ENCODE peak calls at places on chromosomes 3 and 15, in seven cellular contexts. One of them, this sample, is unnamed.

GRCh38 chr3:132239587-132239986 is 77.6 kb upstream of the ACP3 start:
- DNase-seq in K562: no peak
- DNase-seq in GM12878: no peak
- DNase-seq in HCT116: no peak
- DNase-seq in Panc1: no peak
- DNase-seq in H1: no peak
- DNase-seq in SK-N-SH: no peak
- DNase-seq in this sample: no peak

GRCh38 chr3:62188547-62189375 is 184.6 kb downstream of the FEZF2 start:
- DNase-seq in H1: peak; percentile 41
- DNase-seq in HCT116: peak; percentile 7
- DNase-seq in GM12878: no peak
- DNase-seq in SK-N-SH: peak; percentile 76
- DNase-seq in Panc1: peak; percentile 33
- DNase-seq in K562: peak; percentile 64
- DNase-seq in this sample: peak; percentile 48

GRCh38 chr3:141049681-141050080 is 1.5 kb upstream of the SPSB4 start:
- DNase-seq in H1: no peak
- DNase-seq in Panc1: no peak
- DNase-seq in HCT116: no peak
- DNase-seq in SK-N-SH: peak; percentile 56
- DNase-seq in K562: peak; percentile 16
- DNase-seq in GM12878: no peak
- DNase-seq in this sample: no peak

GRCh38 chr3:28940530-28940929 is 340.3 kb upstream of the RBMS3 start:
- DNase-seq in GM12878: peak; percentile 33
- DNase-seq in Panc1: no peak
- DNase-seq in HCT116: no peak
- DNase-seq in K562: no peak
- DNase-seq in H1: no peak
- DNase-seq in SK-N-SH: no peak
- DNase-seq in this sample: no peak

GRCh38 chr3:106514431-106514830 is 645.6 kb upstream of the CBLB start:
- DNase-seq in Panc1: no peak
- DNase-seq in HCT116: no peak
- DNase-seq in H1: no peak
- DNase-seq in SK-N-SH: no peak
- DNase-seq in GM12878: no peak
- DNase-seq in K562: no peak
- DNase-seq in this sample: no peak

GRCh38 chr3:95319921-95320494 is 1257.1 kb downstream of the NSUN3 start:
- DNase-seq in Panc1: no peak
- DNase-seq in GM12878: no peak
- DNase-seq in K562: no peak
- DNase-seq in H1: no peak
- DNase-seq in SK-N-SH: no peak
- DNase-seq in HCT116: no peak
- DNase-seq in this sample: no peak

GRCh38 chr15:42344763-42345162 is 14.5 kb upstream of the CAPN3 start:
- DNase-seq in GM12878: no peak
- DNase-seq in Panc1: no peak
- DNase-seq in K562: no peak
- DNase-seq in HCT116: no peak
- DNase-seq in SK-N-SH: no peak
- DNase-seq in H1: no peak
- DNase-seq in this sample: no peak

GRCh38 chr15:84721381-84721780 is 5.4 kb upstream of the SEC11A start:
- DNase-seq in HCT116: no peak
- DNase-seq in K562: no peak
- DNase-seq in GM12878: no peak
- DNase-seq in SK-N-SH: no peak
- DNase-seq in H1: no peak
- DNase-seq in Panc1: no peak
- DNase-seq in this sample: no peak

GRCh38 chr3:157078131-157078835 is 81.7 kb downstream of the CCNL1 start:
- DNase-seq in K562: no peak
- DNase-seq in Panc1: no peak
- DNase-seq in GM12878: no peak
- DNase-seq in H1: no peak
- DNase-seq in SK-N-SH: no peak
- DNase-seq in HCT116: no peak
- DNase-seq in this sample: no peak

GRCh38 chr15:70357453-70357852 is 259.7 kb upstream of the TLE3 start:
- DNase-seq in K562: no peak
- DNase-seq in GM12878: no peak
- DNase-seq in Panc1: no peak
- DNase-seq in H1: no peak
- DNase-seq in SK-N-SH: no peak
- DNase-seq in HCT116: no peak
- DNase-seq in this sample: no peak

DNA sequence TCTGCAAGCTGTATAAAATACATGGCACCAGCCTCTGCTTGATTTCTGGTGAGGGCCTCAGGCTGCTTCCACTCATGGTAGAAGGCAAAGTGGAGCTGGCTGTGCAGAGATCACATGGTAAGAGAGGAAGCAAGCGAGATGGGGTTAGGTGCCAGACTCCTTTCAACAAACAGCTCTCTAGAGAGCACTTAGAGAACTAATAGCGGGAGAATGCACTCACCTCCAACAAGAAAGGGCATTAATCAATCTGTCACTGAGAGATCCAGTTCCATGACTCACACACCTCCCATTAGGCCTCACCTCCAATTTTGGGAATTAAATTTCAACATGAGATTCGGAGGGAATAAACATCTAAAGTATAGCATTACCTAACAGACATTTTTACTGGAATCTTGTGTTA is 644.1 kb upstream of the ARRDC4 start:
- DNase-seq in H1: no peak
- DNase-seq in Panc1: no peak
- DNase-seq in SK-N-SH: no peak
- DNase-seq in GM12878: no peak
- DNase-seq in HCT116: no peak
- DNase-seq in K562: no peak
- DNase-seq in this sample: no peak
- TF ChIP-seq SIN3A in H1: no peak
- TF ChIP-seq SIN3A in Panc1: no peak
- TF ChIP-seq SIN3A in SK-N-SH: no peak
- TF ChIP-seq SIN3A in GM12878: no peak
- TF ChIP-seq SIN3A in HCT116: no peak
- TF ChIP-seq SIN3A in K562: no peak
- TF ChIP-seq SIN3A in this sample: no peak

DNA sequence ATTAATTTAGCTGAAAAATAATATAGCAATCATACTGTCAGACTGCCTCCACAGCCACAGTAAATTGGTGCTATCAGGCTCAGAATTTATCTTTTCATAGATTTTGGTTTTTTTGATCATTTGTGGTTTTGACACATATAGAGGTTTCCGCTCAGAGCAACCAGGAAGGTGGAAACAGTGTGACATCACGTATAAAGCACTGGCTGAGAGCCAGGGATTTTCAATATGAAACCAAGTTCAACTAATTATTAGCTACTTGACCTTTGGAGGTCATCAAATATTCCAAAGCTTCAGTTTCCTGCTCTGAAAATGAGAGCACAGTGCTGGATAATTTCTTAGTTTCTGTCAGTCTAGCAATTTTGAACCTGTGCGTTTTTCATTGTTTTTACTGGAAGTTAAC is 433.8 kb upstream of the SUCLG2 start:
- DNase-seq in SK-N-SH: no peak
- DNase-seq in HCT116: no peak
- DNase-seq in H1: no peak
- DNase-seq in Panc1: no peak
- DNase-seq in K562: no peak
- DNase-seq in GM12878: no peak
- DNase-seq in this sample: no peak
- TF ChIP-seq SIN3A in SK-N-SH: no peak
- TF ChIP-seq SIN3A in HCT116: no peak
- TF ChIP-seq SIN3A in H1: no peak
- TF ChIP-seq SIN3A in Panc1: no peak
- TF ChIP-seq SIN3A in K562: no peak
- TF ChIP-seq SIN3A in GM12878: no peak
- TF ChIP-seq SIN3A in this sample: no peak

GRCh38 chr3:79467721-79468120 is 300.1 kb downstream of the ROBO1 start:
- DNase-seq in HCT116: no peak
- DNase-seq in H1: peak; percentile 34
- DNase-seq in Panc1: no peak
- DNase-seq in K562: no peak
- DNase-seq in SK-N-SH: no peak
- DNase-seq in GM12878: no peak
- DNase-seq in this sample: no peak
- TF ChIP-seq SIN3A in HCT116: no peak
- TF ChIP-seq SIN3A in H1: no peak
- TF ChIP-seq SIN3A in Panc1: no peak
- TF ChIP-seq SIN3A in K562: no peak
- TF ChIP-seq SIN3A in SK-N-SH: no peak
- TF ChIP-seq SIN3A in GM12878: no peak
- TF ChIP-seq SIN3A in this sample: no peak

GRCh38 chr3:12303532-12303931 is 14.7 kb downstream of the PPARG start:
- DNase-seq in Panc1: no peak
- DNase-seq in H1: no peak
- DNase-seq in SK-N-SH: no peak
- DNase-seq in GM12878: no peak
- DNase-seq in HCT116: no peak
- DNase-seq in K562: no peak
- DNase-seq in this sample: no peak
- TF ChIP-seq SIN3A in Panc1: no peak
- TF ChIP-seq SIN3A in H1: no peak
- TF ChIP-seq SIN3A in SK-N-SH: no peak
- TF ChIP-seq SIN3A in GM12878: no peak
- TF ChIP-seq SIN3A in HCT116: no peak
- TF ChIP-seq SIN3A in K562: no peak
- TF ChIP-seq SIN3A in this sample: no peak

GRCh38 chr3:188365978-188366698 is 212.2 kb downstream of the LPP start:
- DNase-seq in HCT116: no peak
- DNase-seq in Panc1: no peak
- DNase-seq in SK-N-SH: no peak
- DNase-seq in K562: no peak
- DNase-seq in H1: no peak
- DNase-seq in GM12878: no peak
- DNase-seq in this sample: no peak
- TF ChIP-seq SIN3A in HCT116: no peak
- TF ChIP-seq SIN3A in Panc1: no peak
- TF ChIP-seq SIN3A in SK-N-SH: no peak
- TF ChIP-seq SIN3A in K562: no peak
- TF ChIP-seq SIN3A in H1: no peak
- TF ChIP-seq SIN3A in GM12878: no peak
- TF ChIP-seq SIN3A in this sample: no peak

GRCh38 chr3:112811150-112811884 is 35.3 kb downstream of the CD200R1L start:
- DNase-seq in Panc1: no peak
- DNase-seq in GM12878: no peak
- DNase-seq in H1: no peak
- DNase-seq in HCT116: no peak
- DNase-seq in K562: no peak
- DNase-seq in SK-N-SH: no peak
- DNase-seq in this sample: no peak
- TF ChIP-seq SIN3A in Panc1: no peak
- TF ChIP-seq SIN3A in GM12878: no peak
- TF ChIP-seq SIN3A in H1: no peak
- TF ChIP-seq SIN3A in HCT116: no peak
- TF ChIP-seq SIN3A in K562: no peak
- TF ChIP-seq SIN3A in SK-N-SH: no peak
- TF ChIP-seq SIN3A in this sample: no peak

DNA sequence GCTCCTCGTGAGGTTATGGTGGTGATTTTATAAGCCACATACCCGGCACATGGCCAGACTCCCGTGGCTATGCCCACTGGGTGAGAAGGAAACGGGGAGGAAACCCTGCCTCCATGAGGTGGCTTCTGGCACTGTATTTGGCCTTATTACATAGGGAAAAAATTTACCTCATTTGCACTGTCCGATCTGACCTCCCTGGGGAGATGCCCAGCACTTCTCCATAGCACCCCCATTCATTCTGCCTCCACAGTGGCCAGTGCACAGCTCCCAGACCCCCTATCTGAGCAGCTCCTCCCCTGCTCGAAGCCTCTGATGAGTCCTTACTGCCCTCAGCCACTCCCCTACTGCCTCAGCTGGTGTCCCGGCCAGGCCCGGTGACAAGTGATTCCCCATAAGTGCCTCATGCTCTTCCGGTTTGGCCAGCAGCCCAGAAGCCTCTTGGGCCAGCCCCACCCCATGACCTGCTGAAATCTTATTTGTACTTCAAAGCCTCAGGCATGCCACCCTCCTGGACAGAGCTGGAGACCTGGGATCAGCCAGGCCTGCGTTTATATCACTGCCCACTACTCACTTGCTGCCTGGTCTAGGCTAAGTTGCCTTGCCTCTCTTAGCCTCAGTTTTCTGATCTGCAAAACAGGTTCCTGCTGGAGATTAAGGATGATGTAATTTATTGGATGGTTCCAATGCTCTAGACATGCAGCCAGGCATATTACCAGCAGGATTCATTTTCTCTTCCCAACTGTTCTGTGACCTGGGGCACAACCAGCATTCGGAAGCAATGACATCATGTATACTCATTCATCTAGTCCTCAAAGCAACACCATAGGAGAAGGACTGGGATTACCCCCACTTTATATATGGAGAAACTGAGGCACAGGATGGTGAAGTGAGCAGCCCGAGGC is 30.6 kb upstream of the SLC6A6 start:
- DNase-seq in Panc1: peak; percentile 78
- DNase-seq in K562: peak; percentile 97
- DNase-seq in HCT116: peak; percentile 88
- DNase-seq in SK-N-SH: peak; percentile 90
- DNase-seq in GM12878: no peak
- DNase-seq in H1: no peak
- DNase-seq in this sample: peak; percentile 76
- TF ChIP-seq SIN3A in Panc1: no peak
- TF ChIP-seq SIN3A in K562: peak; percentile 95
- TF ChIP-seq SIN3A in HCT116: no peak
- TF ChIP-seq SIN3A in SK-N-SH: no peak
- TF ChIP-seq SIN3A in GM12878: no peak
- TF ChIP-seq SIN3A in H1: no peak
- TF ChIP-seq SIN3A in this sample: no peak

DNA sequence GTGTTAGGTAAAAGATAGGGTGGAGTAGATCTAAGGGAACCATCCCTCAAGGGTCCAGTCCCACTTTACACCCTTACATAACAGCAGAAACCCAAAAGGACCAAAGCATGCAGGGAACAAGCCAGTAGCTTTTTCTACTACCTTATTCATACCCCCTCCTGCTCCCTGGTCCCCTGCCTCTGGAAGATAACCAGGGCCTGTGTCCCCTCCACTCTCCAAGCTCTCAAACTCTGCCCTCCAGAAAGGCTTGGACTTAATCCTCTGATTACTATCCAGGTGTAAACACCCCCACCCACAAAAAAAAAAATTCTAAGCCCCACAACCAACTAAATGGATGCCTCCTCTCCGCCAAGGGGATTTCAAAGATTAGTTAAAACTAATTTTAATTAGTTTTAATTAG is 33.9 kb upstream of the STRIT1 start:
- DNase-seq in SK-N-SH: no peak
- DNase-seq in H1: no peak
- DNase-seq in HCT116: no peak
- DNase-seq in Panc1: no peak
- DNase-seq in GM12878: no peak
- DNase-seq in K562: peak; percentile 62
- DNase-seq in this sample: no peak
- TF ChIP-seq SIN3A in SK-N-SH: no peak
- TF ChIP-seq SIN3A in H1: no peak
- TF ChIP-seq SIN3A in HCT116: no peak
- TF ChIP-seq SIN3A in Panc1: no peak
- TF ChIP-seq SIN3A in GM12878: no peak
- TF ChIP-seq SIN3A in K562: no peak
- TF ChIP-seq SIN3A in this sample: no peak

GRCh38 chr15:95019907-95020306 is 788.5 kb downstream of the MCTP2 start:
- DNase-seq in K562: no peak
- DNase-seq in SK-N-SH: no peak
- DNase-seq in HCT116: no peak
- DNase-seq in H1: no peak
- DNase-seq in GM12878: no peak
- DNase-seq in Panc1: no peak
- DNase-seq in this sample: no peak
- TF ChIP-seq SIN3A in K562: no peak
- TF ChIP-seq SIN3A in SK-N-SH: no peak
- TF ChIP-seq SIN3A in HCT116: no peak
- TF ChIP-seq SIN3A in H1: no peak
- TF ChIP-seq SIN3A in GM12878: no peak
- TF ChIP-seq SIN3A in Panc1: no peak
- TF ChIP-seq SIN3A in this sample: no peak